ENCODE peak calls at places on chromosome 3, in eight cellular contexts. One of them, this sample, is unnamed.

GRCh38 chr3:118970819-118971218 is 63.8 kb downstream of the IGSF11 start:
- DNase-seq in RWPE1: no peak
- DNase-seq in CD8-positive, alpha-beta T cell: no peak
- DNase-seq in transverse colon: no peak
- DNase-seq in tibial nerve: no peak
- DNase-seq in foreskin fibroblast: no peak
- DNase-seq in type B pancreatic cell: no peak
- DNase-seq in A549: no peak
- DNase-seq in this sample: no peak

GRCh38 chr3:99250272-99250671 is 348.8 kb upstream of the DCBLD2 start:
- DNase-seq in foreskin fibroblast: peak; percentile 67
- DNase-seq in type B pancreatic cell: no peak
- DNase-seq in transverse colon: no peak
- DNase-seq in A549: no peak
- DNase-seq in CD8-positive, alpha-beta T cell: no peak
- DNase-seq in tibial nerve: no peak
- DNase-seq in RWPE1: peak; percentile 57
- DNase-seq in this sample: peak; percentile 48

GRCh38 chr3:120446891-120447668 is 3.7 kb downstream of the FSTL1 start:
- DNase-seq in transverse colon: no peak
- DNase-seq in RWPE1: no peak
- DNase-seq in A549: no peak
- DNase-seq in CD8-positive, alpha-beta T cell: no peak
- DNase-seq in type B pancreatic cell: no peak
- DNase-seq in foreskin fibroblast: no peak
- DNase-seq in tibial nerve: no peak
- DNase-seq in this sample: no peak

GRCh38 chr3:178393833-178394232 is 142.4 kb upstream of the KCNMB2 start:
- DNase-seq in type B pancreatic cell: no peak
- DNase-seq in RWPE1: peak; percentile 8
- DNase-seq in CD8-positive, alpha-beta T cell: no peak
- DNase-seq in transverse colon: no peak
- DNase-seq in tibial nerve: no peak
- DNase-seq in A549: no peak
- DNase-seq in foreskin fibroblast: peak; percentile 79
- DNase-seq in this sample: peak; percentile 54

GRCh38 chr3:36172699-36173098 is 207.6 kb upstream of the STAC start:
- DNase-seq in type B pancreatic cell: no peak
- DNase-seq in A549: no peak
- DNase-seq in RWPE1: no peak
- DNase-seq in tibial nerve: no peak
- DNase-seq in CD8-positive, alpha-beta T cell: no peak
- DNase-seq in foreskin fibroblast: no peak
- DNase-seq in transverse colon: no peak
- DNase-seq in this sample: peak; percentile 65

GRCh38 chr3:179460260-179460659 is 9.0 kb upstream of the GNB4 start:
- DNase-seq in transverse colon: no peak
- DNase-seq in type B pancreatic cell: no peak
- DNase-seq in A549: no peak
- DNase-seq in tibial nerve: no peak
- DNase-seq in RWPE1: no peak
- DNase-seq in CD8-positive, alpha-beta T cell: no peak
- DNase-seq in foreskin fibroblast: no peak
- DNase-seq in this sample: no peak

GRCh38 chr3:197428117-197428761 is 127.5 kb downstream of the BDH1 start:
- DNase-seq in CD8-positive, alpha-beta T cell: peak; percentile 53
- DNase-seq in A549: peak; percentile 30
- DNase-seq in transverse colon: peak; percentile 79
- DNase-seq in foreskin fibroblast: peak; percentile 65
- DNase-seq in type B pancreatic cell: no peak
- DNase-seq in tibial nerve: peak; percentile 43
- DNase-seq in RWPE1: peak; percentile 28
- DNase-seq in this sample: peak; percentile 30

GRCh38 chr3:34865350-34865749 is 774.0 kb upstream of the ARPP21 start:
- DNase-seq in foreskin fibroblast: no peak
- DNase-seq in transverse colon: no peak
- DNase-seq in tibial nerve: no peak
- DNase-seq in type B pancreatic cell: no peak
- DNase-seq in CD8-positive, alpha-beta T cell: no peak
- DNase-seq in A549: no peak
- DNase-seq in RWPE1: no peak
- DNase-seq in this sample: no peak

GRCh38 chr3:26369133-26369532 is 253.4 kb upstream of the LRRC3B start:
- DNase-seq in CD8-positive, alpha-beta T cell: no peak
- DNase-seq in type B pancreatic cell: no peak
- DNase-seq in A549: no peak
- DNase-seq in transverse colon: no peak
- DNase-seq in foreskin fibroblast: no peak
- DNase-seq in RWPE1: no peak
- DNase-seq in tibial nerve: no peak
- DNase-seq in this sample: peak; percentile 0

GRCh38 chr3:128079823-128080222 is 27.6 kb downstream of the SEC61A1 start:
- DNase-seq in transverse colon: no peak
- DNase-seq in RWPE1: no peak
- DNase-seq in CD8-positive, alpha-beta T cell: no peak
- DNase-seq in type B pancreatic cell: no peak
- DNase-seq in foreskin fibroblast: no peak
- DNase-seq in A549: no peak
- DNase-seq in tibial nerve: no peak
- DNase-seq in this sample: no peak

GRCh38 chr3:172159962-172160538 is 120.7 kb downstream of the FNDC3B start:
- DNase-seq in A549: no peak
- DNase-seq in tibial nerve: peak; percentile 33
- DNase-seq in transverse colon: no peak
- DNase-seq in RWPE1: no peak
- DNase-seq in CD8-positive, alpha-beta T cell: no peak
- DNase-seq in foreskin fibroblast: peak; percentile 43
- DNase-seq in type B pancreatic cell: no peak
- DNase-seq in this sample: peak; percentile 57

GRCh38 chr3:60917136-60917535 is 334.1 kb downstream of the FHIT start:
- DNase-seq in type B pancreatic cell: no peak
- DNase-seq in CD8-positive, alpha-beta T cell: no peak
- DNase-seq in transverse colon: no peak
- DNase-seq in tibial nerve: peak; percentile 23
- DNase-seq in foreskin fibroblast: no peak
- DNase-seq in A549: no peak
- DNase-seq in RWPE1: no peak
- DNase-seq in this sample: no peak

GRCh38 chr3:76245073-76245472 is 459.7 kb upstream of the ZNF717 start:
- DNase-seq in A549: no peak
- DNase-seq in transverse colon: no peak
- DNase-seq in RWPE1: peak; percentile 8
- DNase-seq in type B pancreatic cell: no peak
- DNase-seq in foreskin fibroblast: peak; percentile 24
- DNase-seq in CD8-positive, alpha-beta T cell: no peak
- DNase-seq in tibial nerve: no peak
- DNase-seq in this sample: peak; percentile 13

GRCh38 chr3:142735462-142735861 is 11.6 kb downstream of the TRPC1 start:
- DNase-seq in transverse colon: no peak
- DNase-seq in RWPE1: no peak
- DNase-seq in type B pancreatic cell: no peak
- DNase-seq in tibial nerve: no peak
- DNase-seq in CD8-positive, alpha-beta T cell: no peak
- DNase-seq in foreskin fibroblast: no peak
- DNase-seq in A549: no peak
- DNase-seq in this sample: no peak

GRCh38 chr3:155070932-155071387 is 9.2 kb upstream of the MME start:
- DNase-seq in transverse colon: no peak
- DNase-seq in A549: no peak
- DNase-seq in CD8-positive, alpha-beta T cell: no peak
- DNase-seq in tibial nerve: no peak
- DNase-seq in foreskin fibroblast: peak; percentile 99
- DNase-seq in RWPE1: peak; percentile 41
- DNase-seq in type B pancreatic cell: no peak
- DNase-seq in this sample: peak; percentile 61

GRCh38 chr3:16658933-16659793 is 53.9 kb upstream of the DAZL start:
- DNase-seq in transverse colon: no peak
- DNase-seq in RWPE1: no peak
- DNase-seq in type B pancreatic cell: no peak
- DNase-seq in CD8-positive, alpha-beta T cell: no peak
- DNase-seq in foreskin fibroblast: no peak
- DNase-seq in tibial nerve: no peak
- DNase-seq in A549: no peak
- DNase-seq in this sample: no peak

GRCh38 chr3:38115645-38116427 is 21.1 kb downstream of the ACAA1 start:
- DNase-seq in transverse colon: no peak
- DNase-seq in A549: no peak
- DNase-seq in CD8-positive, alpha-beta T cell: no peak
- DNase-seq in type B pancreatic cell: no peak
- DNase-seq in foreskin fibroblast: no peak
- DNase-seq in tibial nerve: no peak
- DNase-seq in RWPE1: no peak
- DNase-seq in this sample: no peak

GRCh38 chr3:38118421-38119247 is 18.3 kb downstream of the ACAA1 start:
- DNase-seq in RWPE1: no peak
- DNase-seq in tibial nerve: no peak
- DNase-seq in transverse colon: no peak
- DNase-seq in CD8-positive, alpha-beta T cell: no peak
- DNase-seq in A549: no peak
- DNase-seq in type B pancreatic cell: no peak
- DNase-seq in foreskin fibroblast: no peak
- DNase-seq in this sample: no peak

GRCh38 chr3:38116471-38117162 is 20.3 kb downstream of the ACAA1 start:
- DNase-seq in transverse colon: peak; percentile 35
- DNase-seq in RWPE1: no peak
- DNase-seq in tibial nerve: no peak
- DNase-seq in CD8-positive, alpha-beta T cell: no peak
- DNase-seq in A549: no peak
- DNase-seq in type B pancreatic cell: no peak
- DNase-seq in foreskin fibroblast: no peak
- DNase-seq in this sample: no peak

GRCh38 chr3:38117748-38118420 is 19.0 kb downstream of the ACAA1 start:
- DNase-seq in foreskin fibroblast: peak; percentile 79
- DNase-seq in RWPE1: no peak
- DNase-seq in CD8-positive, alpha-beta T cell: peak; percentile 80
- DNase-seq in type B pancreatic cell: no peak
- DNase-seq in A549: peak; percentile 59
- DNase-seq in transverse colon: peak; percentile 76
- DNase-seq in tibial nerve: peak; percentile 74
- DNase-seq in this sample: peak; percentile 65

DNA sequence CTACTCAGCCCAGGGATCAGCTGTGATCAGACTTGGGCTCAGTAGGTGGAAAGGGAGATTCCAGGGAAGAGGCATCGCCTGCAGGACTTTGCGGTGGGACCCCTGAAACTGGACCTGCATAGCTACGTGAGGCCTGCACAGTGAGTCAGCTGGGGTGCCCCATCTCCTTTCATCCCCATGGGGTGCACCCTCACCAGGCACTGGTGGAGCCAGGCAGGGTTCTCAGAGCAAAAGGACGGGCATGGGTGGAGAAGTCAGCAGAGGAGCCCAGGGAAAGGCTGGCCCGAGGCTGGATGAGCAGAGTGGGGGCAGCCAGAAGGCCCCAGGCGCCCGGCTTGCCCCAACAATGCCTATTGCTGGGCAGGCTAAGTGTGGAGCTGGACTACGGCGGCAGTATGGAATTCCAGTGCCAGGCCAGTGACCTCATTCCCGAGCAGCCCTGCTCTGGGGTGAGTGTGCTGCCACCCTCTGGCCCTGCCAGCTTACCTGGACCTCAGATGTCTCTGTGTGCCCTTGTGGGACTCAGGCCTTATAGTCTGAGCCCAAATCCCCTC is 19.7 kb downstream of the ACAA1 start:
- DNase-seq in A549: no peak
- DNase-seq in RWPE1: no peak
- DNase-seq in CD8-positive, alpha-beta T cell: no peak
- DNase-seq in type B pancreatic cell: no peak
- DNase-seq in tibial nerve: no peak
- DNase-seq in foreskin fibroblast: peak; percentile 52
- DNase-seq in transverse colon: peak; percentile 26
- DNase-seq in this sample: peak; percentile 39
- TF ChIP-seq CTCF in A549: no peak
- TF ChIP-seq CTCF in RWPE1: no peak
- TF ChIP-seq CTCF in CD8-positive, alpha-beta T cell: no peak
- TF ChIP-seq CTCF in type B pancreatic cell: no peak
- TF ChIP-seq CTCF in tibial nerve: no peak
- TF ChIP-seq CTCF in foreskin fibroblast: no peak
- TF ChIP-seq CTCF in transverse colon: no peak
- TF ChIP-seq CTCF in this sample: no peak

GRCh38 chr3:27720899-27721716 is 1.0 kb downstream of the EOMES start:
- DNase-seq in RWPE1: peak; percentile 51
- DNase-seq in foreskin fibroblast: peak; percentile 13
- DNase-seq in A549: no peak
- DNase-seq in type B pancreatic cell: no peak
- DNase-seq in CD8-positive, alpha-beta T cell: peak; percentile 65
- DNase-seq in tibial nerve: no peak
- DNase-seq in transverse colon: no peak
- DNase-seq in this sample: peak; percentile 62
- TF ChIP-seq CTCF in RWPE1: no peak
- TF ChIP-seq CTCF in foreskin fibroblast: no peak
- TF ChIP-seq CTCF in A549: no peak
- TF ChIP-seq CTCF in type B pancreatic cell: no peak
- TF ChIP-seq CTCF in CD8-positive, alpha-beta T cell: peak; percentile 29
- TF ChIP-seq CTCF in tibial nerve: no peak
- TF ChIP-seq CTCF in transverse colon: peak; percentile 5
- TF ChIP-seq CTCF in this sample: no peak

GRCh38 chr3:71425491-71426071 is 157.9 kb downstream of the FOXP1 start:
- DNase-seq in A549: no peak
- DNase-seq in transverse colon: no peak
- DNase-seq in CD8-positive, alpha-beta T cell: no peak
- DNase-seq in foreskin fibroblast: peak; percentile 68
- DNase-seq in RWPE1: no peak
- DNase-seq in type B pancreatic cell: no peak
- DNase-seq in tibial nerve: no peak
- DNase-seq in this sample: peak; percentile 34

GRCh38 chr3:71419369-71419768 is 164.2 kb downstream of the FOXP1 start:
- DNase-seq in tibial nerve: no peak
- DNase-seq in CD8-positive, alpha-beta T cell: no peak
- DNase-seq in foreskin fibroblast: no peak
- DNase-seq in type B pancreatic cell: no peak
- DNase-seq in RWPE1: no peak
- DNase-seq in A549: no peak
- DNase-seq in transverse colon: no peak
- DNase-seq in this sample: no peak

GRCh38 chr3:71421475-71421819 is 162.1 kb downstream of the FOXP1 start:
- DNase-seq in type B pancreatic cell: no peak
- DNase-seq in CD8-positive, alpha-beta T cell: no peak
- DNase-seq in transverse colon: no peak
- DNase-seq in foreskin fibroblast: no peak
- DNase-seq in tibial nerve: no peak
- DNase-seq in RWPE1: no peak
- DNase-seq in A549: no peak
- DNase-seq in this sample: no peak

GRCh38 chr3:71421820-71422566 is 161.5 kb downstream of the FOXP1 start:
- DNase-seq in transverse colon: no peak
- DNase-seq in tibial nerve: no peak
- DNase-seq in CD8-positive, alpha-beta T cell: peak; percentile 59
- DNase-seq in foreskin fibroblast: no peak
- DNase-seq in RWPE1: no peak
- DNase-seq in type B pancreatic cell: no peak
- DNase-seq in A549: no peak
- DNase-seq in this sample: no peak

GRCh38 chr3:71423151-71423906 is 160.2 kb downstream of the FOXP1 start:
- DNase-seq in tibial nerve: no peak
- DNase-seq in CD8-positive, alpha-beta T cell: peak; percentile 48
- DNase-seq in type B pancreatic cell: no peak
- DNase-seq in foreskin fibroblast: peak; percentile 13
- DNase-seq in RWPE1: peak; percentile 86
- DNase-seq in transverse colon: no peak
- DNase-seq in A549: peak; percentile 15
- DNase-seq in this sample: peak; percentile 99
- TF ChIP-seq CTCF in tibial nerve: no peak
- TF ChIP-seq CTCF in CD8-positive, alpha-beta T cell: no peak
- TF ChIP-seq CTCF in type B pancreatic cell: no peak
- TF ChIP-seq CTCF in foreskin fibroblast: no peak
- TF ChIP-seq CTCF in RWPE1: no peak
- TF ChIP-seq CTCF in transverse colon: peak; percentile 3
- TF ChIP-seq CTCF in A549: no peak
- TF ChIP-seq CTCF in this sample: no peak

GRCh38 chr3:63351159-63352007 is 73.3 kb downstream of the SYNPR start:
- DNase-seq in foreskin fibroblast: peak; percentile 83
- DNase-seq in RWPE1: peak; percentile 18
- DNase-seq in A549: peak; percentile 10
- DNase-seq in type B pancreatic cell: no peak
- DNase-seq in transverse colon: no peak
- DNase-seq in tibial nerve: peak; percentile 26
- DNase-seq in CD8-positive, alpha-beta T cell: no peak
- DNase-seq in this sample: peak; percentile 73
- TF ChIP-seq CTCF in foreskin fibroblast: peak; percentile 85
- TF ChIP-seq CTCF in RWPE1: peak; percentile 86
- TF ChIP-seq CTCF in A549: peak; percentile 54
- TF ChIP-seq CTCF in type B pancreatic cell: peak; percentile 87
- TF ChIP-seq CTCF in transverse colon: peak; percentile 78
- TF ChIP-seq CTCF in tibial nerve: peak; percentile 80
- TF ChIP-seq CTCF in CD8-positive, alpha-beta T cell: peak; percentile 62
- TF ChIP-seq CTCF in this sample: peak; percentile 85